ENCODE peak calls at places on chromosomes 5 and 9, in six cellular contexts. Q, Z, J, A, K and D are unnamed samples.

GRCh38 chr5:125257057-125257970 is 510.9 kb upstream of the ZNF608 start:
- DNase-seq in Q (no peak), A (no peak), Z (no peak), K (no peak), J (no peak), D (no peak)

GRCh38 chr9:107638922-107639321 is 149.4 kb upstream of the KLF4 start:
- DNase-seq in Q (no peak), Z (peak; percentile 91), A (peak; percentile 18), K (peak; percentile 88), J (no peak), D (peak; percentile 21)

GRCh38 chr5:17952231-17952630 is 318.0 kb downstream of the TAF11L14 start:
- DNase-seq in J (no peak), A (no peak), Z (no peak), Q (no peak), K (no peak), D (no peak)

GRCh38 chr9:86183225-86183808 is 76.1 kb downstream of the C9orf153 start:
- DNase-seq in Z (no peak), J (no peak), A (no peak), K (no peak), Q (no peak), D (no peak)

GRCh38 chr9:98341157-98342102 is 86.0 kb upstream of the TBC1D2 start:
- DNase-seq in A (no peak), Q (no peak), Z (no peak), J (no peak), K (no peak), D (no peak)

GRCh38 chr5:151414536-151414935 is 32.9 kb upstream of the SLC36A1 start:
- DNase-seq in J (no peak), Z (no peak), A (no peak), Q (no peak), K (no peak), D (no peak)

GRCh38 chr5:127001621-127002296 is 28.6 kb downstream of the MARCHF3 start:
- DNase-seq in A (no peak), J (no peak), K (no peak), Q (peak; percentile 60), Z (peak; percentile 87), D (peak; percentile 92)

GRCh38 chr5:178308541-178309092 is 76.0 kb upstream of the PHYKPL start:
- DNase-seq in A (no peak), Z (no peak), K (peak; percentile 62), Q (no peak), J (no peak), D (no peak)

GRCh38 chr5:101942321-101942882 is 353.7 kb downstream of the SLCO4C1 start:
- DNase-seq in Z (peak; percentile 16), Q (peak; percentile 9), J (peak; percentile 16), K (no peak), A (peak; percentile 66), D (no peak)

GRCh38 chr5:96962540-96962991 is 26.7 kb downstream of the LNPEP start:
- DNase-seq in J (no peak), Q (no peak), K (no peak), A (no peak), Z (no peak), D (no peak)

GRCh38 chr9:135508211-135508820 is 7.8 kb downstream of the MRPS2 start:
- DNase-seq in J (no peak), Z (no peak), A (no peak), K (peak; percentile 62), Q (no peak), D (no peak)

GRCh38 chr9:86246752-86247161 is 12.7 kb downstream of the C9orf153 start:
- DNase-seq in J (no peak), Q (no peak), Z (peak; percentile 13), A (peak; percentile 26), K (no peak), D (no peak)

GRCh38 chr5:21807953-21808352 is 1045.2 kb downstream of the CDH12 start:
- DNase-seq in Q (no peak), Z (no peak), J (peak; percentile 54), K (no peak), A (no peak), D (no peak)

GRCh38 chr5:79202076-79202475 is 33.9 kb upstream of the JMY start:
- DNase-seq in A (no peak), Z (peak; percentile 49), K (no peak), Q (peak; percentile 45), J (peak; percentile 68), D (no peak)

GRCh38 chr9:83294816-83295215 is 231.9 kb upstream of the RASEF start:
- DNase-seq in A (no peak), K (no peak), Q (no peak), J (no peak), Z (no peak), D (no peak)

GRCh38 chr9:591292-591691 is 250.2 kb upstream of the DMRT1 start:
- DNase-seq in J (peak; percentile 70), A (no peak), Z (peak; percentile 53), K (no peak), Q (no peak), D (no peak)

GRCh38 chr5:74994791-74995190 is 57.6 kb downstream of the GCNT4 start:
- DNase-seq in K (no peak), Q (no peak), Z (no peak), J (no peak), A (no peak), D (no peak)

GRCh38 chr9:112555091-112555643 is 68.5 kb downstream of the KIAA1958 start:
- DNase-seq in A (no peak), Q (no peak), K (no peak), J (peak; percentile 62), Z (no peak), D (no peak)

GRCh38 chr9:17422994-17423680 is 155.7 kb upstream of the SH3GL2 start:
- DNase-seq in K (no peak), Z (no peak), A (no peak), J (no peak), Q (no peak), D (no peak)

GRCh38 chr5:150656191-150657132 is 4.6 kb upstream of the MYOZ3 start:
- DNase-seq in A (peak; percentile 92), Z (peak; percentile 68), Q (no peak), K (no peak), J (no peak), D (no peak)

DNA sequence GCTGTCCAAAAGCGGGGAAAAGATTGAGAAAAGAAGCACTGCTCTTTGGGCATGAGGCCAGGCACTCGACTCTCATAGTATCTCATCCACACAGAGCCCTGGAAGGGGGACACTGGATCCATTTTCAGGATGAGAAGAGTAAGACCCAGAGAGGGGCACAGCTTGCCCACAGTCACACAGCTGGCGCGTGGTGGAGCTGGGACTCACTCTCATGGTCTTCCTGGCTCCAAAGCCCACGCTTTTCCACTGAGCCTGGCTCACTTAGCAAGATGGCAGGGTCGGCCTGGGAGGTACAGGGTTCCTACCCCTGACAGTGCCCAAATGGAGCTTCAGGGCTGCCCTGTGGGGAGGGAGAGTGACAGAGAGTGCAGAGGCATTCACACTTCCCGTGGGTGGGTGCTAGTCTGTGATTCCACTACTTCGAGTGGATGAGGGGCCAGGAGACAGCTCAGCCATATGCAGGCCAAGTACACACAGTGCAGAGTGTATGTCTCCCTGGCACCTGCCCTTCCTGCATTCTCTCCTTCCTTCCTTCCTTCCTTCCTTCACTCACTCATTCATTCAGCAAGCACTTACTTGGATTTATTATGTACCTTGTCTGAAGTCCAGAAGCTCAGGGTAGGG is 18.3 kb upstream of the IGFBPL1 start:
- DNase-seq in Q (no peak), A (no peak), K (no peak), Z (no peak), J (no peak), D (no peak)
- H3K4me3 ChIP-seq in Q (no peak overlapping the region), A (no peak overlapping the region), K (no peak overlapping the region), Z (no peak overlapping the region), J (no peak overlapping the region), D (no peak overlapping the region)

DNA sequence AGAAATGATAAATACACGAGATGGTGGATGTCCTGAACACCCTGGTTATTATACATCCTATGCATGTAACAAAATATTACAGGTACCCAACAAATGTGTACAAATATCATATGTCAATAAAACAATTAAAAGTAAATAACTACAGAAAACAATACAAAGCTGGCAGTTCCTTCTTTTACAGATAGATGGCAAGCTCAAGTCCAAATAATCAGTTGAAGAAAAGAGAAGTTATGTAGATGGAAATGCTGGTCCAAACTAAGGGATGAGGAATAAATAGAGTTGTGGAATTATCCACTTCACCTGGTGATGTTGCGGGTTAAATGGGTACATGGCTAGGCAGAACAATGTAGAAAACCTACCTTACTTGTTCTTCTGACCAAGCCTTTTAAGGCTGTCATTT is 79.4 kb downstream of the PALM2AKAP2 start:
- DNase-seq in Z (no peak), A (no peak), J (no peak), Q (no peak), K (no peak), D (no peak)
- TF ChIP-seq CTCF in Z (peak; percentile 53), A (peak; percentile 14), J (peak; percentile 24), Q (peak; percentile 23), K (no peak), D (no peak)

DNA sequence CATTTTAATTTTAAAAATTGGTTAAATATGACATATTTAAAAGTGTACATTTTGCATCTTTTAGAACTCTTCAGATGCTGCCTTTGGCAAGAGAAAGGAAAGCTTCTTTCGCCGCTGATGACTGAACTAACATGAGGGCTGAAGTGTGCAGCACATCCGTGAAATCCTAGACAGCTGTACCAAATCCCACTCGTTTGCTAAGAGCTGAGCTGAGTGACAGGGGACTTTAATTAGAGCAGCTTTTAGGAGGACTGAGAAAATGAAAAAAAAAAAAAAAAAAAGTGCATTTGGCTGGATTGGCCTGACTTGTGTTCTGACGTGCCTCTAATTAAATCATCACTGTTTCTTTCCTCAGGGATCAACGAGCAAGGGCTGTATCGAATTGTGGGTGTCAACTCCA is 271.3 kb downstream of the ARHGAP26 start:
- DNase-seq in Z (no peak), Q (no peak), J (no peak), K (no peak), A (no peak), D (no peak)
- H3K4me3 ChIP-seq in Z (no peak overlapping the region), Q (no peak overlapping the region), J (no peak overlapping the region), K (no peak overlapping the region), A (no peak overlapping the region), D (no peak overlapping the region)

DNA sequence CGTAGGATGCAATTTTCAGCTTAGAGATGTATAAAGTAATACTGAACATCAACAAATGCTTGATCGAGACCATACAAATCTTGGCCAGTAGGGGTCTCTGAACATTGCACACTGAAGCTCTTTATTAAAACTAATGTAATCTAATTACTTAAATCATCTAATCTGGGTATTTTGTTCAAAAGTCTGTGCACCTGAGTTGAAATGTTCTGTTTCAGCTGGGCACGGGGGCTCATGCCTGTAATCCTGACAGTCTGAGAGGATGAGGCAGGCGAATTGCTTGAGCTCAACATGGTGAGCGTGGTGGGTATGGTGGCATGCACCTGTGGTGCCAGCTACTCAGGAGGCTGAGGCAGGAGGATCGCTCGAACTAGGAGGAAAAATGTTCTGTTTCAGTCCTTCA is 41.0 kb downstream of the ESM1 start:
- DNase-seq in A (peak; percentile 18), Z (peak; percentile 65), Q (no peak), K (no peak), J (peak; percentile 17), D (peak; percentile 4)
- TF ChIP-seq CTCF in A (peak; percentile 69), Z (peak; percentile 66), Q (peak; percentile 79), K (peak; percentile 45), J (peak; percentile 63), D (peak; percentile 59)

DNA sequence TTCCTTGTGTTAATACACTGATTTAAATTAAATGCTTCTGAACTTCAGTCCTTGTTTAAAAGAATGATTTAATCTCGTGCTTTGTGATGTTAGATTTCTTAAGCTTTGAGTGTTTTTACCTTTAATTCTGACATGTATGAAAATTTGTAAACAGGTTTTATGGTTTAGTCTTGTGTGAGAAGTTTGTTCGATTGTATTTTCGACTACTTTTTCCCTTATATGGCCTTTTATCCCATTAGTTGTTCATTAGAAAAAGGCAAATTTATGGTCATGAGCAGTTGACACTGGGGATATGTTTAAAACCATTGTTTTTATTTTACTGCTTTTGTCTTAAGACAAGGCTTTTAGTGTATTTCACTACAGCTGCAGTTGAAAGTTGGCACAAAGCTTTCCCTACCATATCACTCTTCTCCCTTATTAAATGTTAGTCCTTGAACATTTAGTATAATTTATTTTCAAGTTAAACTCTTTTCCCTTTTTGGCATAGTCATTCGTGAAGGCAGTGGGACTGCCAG is 3.3 kb downstream of the UBE2R2 start:
- DNase-seq in Z (no peak), K (no peak), J (no peak), A (no peak), Q (no peak), D (no peak)
- H3K4me3 ChIP-seq in Z (no peak overlapping the region), K (peak overlapping the region; percentile 20), J (peak overlapping the region; percentile 15), A (peak overlapping the region; percentile 98), Q (no peak overlapping the region), D (peak overlapping the region; percentile 16)